ENCODE peak calls at places on chromosomes 2 and 18, in eight cellular contexts. L is ovary, Z is adrenal gland, J is K562, U is HCT116, H is A549, D is transverse colon, C is upper lobe of left lung. T is an unnamed sample.

GRCh38 chr18:995641-996040 is 91.0 kb downstream of the ADCYAP1 start:
- DNase-seq in L (no peak), Z (no peak), J (no peak), U (no peak), H (no peak), D (no peak), C (no peak), T (peak)

GRCh38 chr2:230939691-230940475 is 14.8 kb upstream of the GPR55 start:
- DNase-seq in L (no peak), Z (no peak), J (no peak), U (no peak), H (no peak), D (no peak), C (no peak), T (no peak)

GRCh38 chr2:28250006-28250405 is 142.7 kb upstream of the FOSL2 start:
- DNase-seq in L (no peak), Z (no peak), J (no peak), U (peak), H (peak), D (no peak), C (no peak), T (peak)

GRCh38 chr2:172285010-172285621 is 142.3 kb upstream of the ITGA6 start:
- DNase-seq in L (no peak), Z (no peak), J (no peak), U (no peak), H (no peak), D (no peak), C (no peak), T (peak)

GRCh38 chr2:217625475-217626245 is 377.1 kb downstream of the TNS1 start:
- DNase-seq in L (no peak), Z (no peak), J (no peak), U (no peak), H (no peak), D (no peak), C (no peak), T (no peak)

GRCh38 chr2:240920783-240921231 is 14.7 kb downstream of the CROCC2 start:
- DNase-seq in L (peak), Z (peak), J (no peak), U (no peak), H (no peak), D (peak), C (peak), T (no peak)

GRCh38 chr2:216683846-216684245 is 11.5 kb downstream of the IGFBP5 start:
- DNase-seq in L (peak), Z (no peak), J (no peak), U (no peak), H (no peak), D (peak), C (no peak), T (no peak)

GRCh38 chr2:68336192-68336591 is 16.4 kb upstream of the CNRIP1 start:
- DNase-seq in L (no peak), Z (no peak), J (no peak), U (peak), H (no peak), D (no peak), C (no peak), T (no peak)

GRCh38 chr2:58700621-58701020 is 459.5 kb upstream of the FANCL start:
- DNase-seq in L (no peak), Z (no peak), J (no peak), U (no peak), H (no peak), D (no peak), C (no peak), T (no peak)

GRCh38 chr2:117814417-117815264 is at the start of gene DDX18:
- DNase-seq in L (peak), Z (peak), J (peak), U (peak), H (peak), D (peak), C (peak), T (peak)
- TF ChIP-seq POLR2A in L (peak), Z (peak), J (peak), U (peak), H (peak), D (peak), C (peak), T (peak)

DNA sequence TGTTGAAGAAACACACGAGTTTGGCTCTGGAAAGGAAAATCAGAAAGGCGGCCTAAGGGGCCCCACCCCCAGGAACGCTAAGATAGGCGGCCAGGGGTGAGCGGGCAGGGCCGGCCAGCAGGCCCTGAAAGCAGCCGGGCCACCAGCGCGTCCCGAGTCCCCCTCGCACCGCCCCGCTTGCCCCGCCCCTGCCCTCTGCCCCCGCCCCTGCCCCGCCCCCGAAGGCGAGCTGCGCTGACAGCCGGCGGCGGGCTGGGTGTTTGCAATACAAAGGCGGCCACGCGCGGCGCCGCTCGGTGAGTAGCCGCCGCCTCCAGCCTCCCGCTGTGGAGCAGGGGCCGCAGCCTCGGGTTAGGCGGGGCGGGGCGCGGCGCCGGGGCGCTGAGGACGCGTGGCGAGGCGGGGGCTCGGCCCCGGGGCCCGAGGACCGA is at the start of gene LPIN1:
- DNase-seq in L (peak), Z (peak), J (peak), U (peak), H (peak), D (peak), C (peak), T (peak)
- TF ChIP-seq POLR2A in L (peak), Z (peak), J (no peak), U (no peak), H (peak), D (peak), C (peak), T (peak)

GRCh38 chr18:12376718-12377555 is at the start of gene AFG3L2:
- DNase-seq in L (peak), Z (peak), J (peak), U (peak), H (peak), D (peak), C (peak), T (peak)
- TF ChIP-seq POLR2A in L (peak), Z (peak), J (peak), U (peak), H (peak), D (peak), C (peak), T (peak)

GRCh38 chr18:35331367-35332087 is 12.7 kb downstream of the ZNF24 start:
- DNase-seq in L (no peak), Z (no peak), J (no peak), U (no peak), H (no peak), D (no peak), C (no peak), T (no peak)

GRCh38 chr18:35334821-35335220 is 9.4 kb downstream of the ZNF24 start:
- DNase-seq in L (no peak), Z (no peak), J (no peak), U (no peak), H (no peak), D (no peak), C (no peak), T (no peak)

GRCh38 chr18:35337256-35337655 is 7.0 kb downstream of the ZNF24 start:
- DNase-seq in L (no peak), Z (no peak), J (no peak), U (no peak), H (no peak), D (no peak), C (no peak), T (no peak)

GRCh38 chr18:35335861-35336260 is 8.4 kb downstream of the ZNF24 start:
- DNase-seq in L (no peak), Z (no peak), J (no peak), U (no peak), H (no peak), D (no peak), C (no peak), T (no peak)

DNA sequence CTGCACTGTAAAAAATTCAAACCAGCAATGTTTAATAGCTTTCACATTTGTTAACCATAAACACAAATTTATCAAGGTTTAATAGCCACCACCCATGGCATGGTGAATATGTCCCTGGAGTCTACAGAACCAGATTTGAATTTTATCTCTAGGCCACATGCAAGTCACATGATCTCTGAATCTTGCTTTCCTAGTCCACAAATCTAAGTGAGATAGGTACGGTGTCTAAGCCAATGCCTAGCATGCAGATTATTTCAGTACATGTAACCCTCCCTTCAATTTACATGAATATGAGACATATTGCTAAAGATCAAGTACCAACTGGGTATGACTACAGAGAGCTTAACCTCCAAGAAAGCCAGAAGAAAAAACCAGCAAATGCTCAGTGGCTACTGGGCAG is 10.0 kb downstream of the ZNF24 start:
- DNase-seq in L (no peak), Z (no peak), J (no peak), U (no peak), H (no peak), D (no peak), C (no peak), T (no peak)
- TF ChIP-seq POLR2A in L (no peak), Z (no peak), J (no peak), U (no peak), H (no peak), D (no peak), C (no peak), T (no peak)

DNA sequence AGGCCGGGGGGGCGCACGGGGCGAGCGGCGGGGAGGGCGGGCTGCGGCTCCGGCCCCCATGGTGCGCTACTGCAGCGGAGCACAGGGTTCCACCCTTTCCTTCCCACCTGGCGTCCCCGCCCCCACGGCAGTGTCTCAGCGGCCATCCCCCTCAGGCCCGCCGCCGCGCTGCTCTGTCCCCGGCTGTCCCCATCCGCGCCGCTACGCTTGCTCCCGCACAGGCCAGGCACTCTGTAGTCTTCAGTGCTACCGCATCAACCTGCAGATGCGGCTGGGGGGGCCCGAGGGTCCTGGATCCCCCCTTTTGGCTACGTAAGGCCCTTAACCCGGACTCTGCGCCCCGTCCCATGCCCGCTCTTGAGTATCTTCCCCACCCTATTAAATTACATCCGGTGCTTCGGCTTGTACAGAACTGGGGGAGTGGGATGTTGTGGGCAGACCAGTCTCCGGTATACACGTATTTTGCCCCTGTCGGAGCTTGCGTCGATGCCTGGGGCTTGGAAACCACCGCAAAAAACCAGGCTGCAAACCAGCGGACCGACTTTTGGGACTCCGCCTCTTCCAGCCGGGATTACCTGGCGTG is 598 bp upstream of the WBP1 start:
- DNase-seq in L (peak), Z (peak), J (no peak), U (no peak), H (peak), D (peak), C (peak), T (no peak)
- TF ChIP-seq POLR2A in L (peak), Z (peak), J (no peak), U (peak), H (peak), D (peak), C (peak), T (peak)

GRCh38 chr2:116537811-116538210 is 1276.7 kb upstream of the DDX18 start:
- DNase-seq in L (no peak), Z (no peak), J (no peak), U (no peak), H (no peak), D (no peak), C (no peak), T (no peak)
- TF ChIP-seq POLR2A in L (no peak), Z (no peak), J (no peak), U (no peak), H (no peak), D (no peak), C (no peak), T (no peak)

GRCh38 chr2:69625078-69625788 is 18.3 kb downstream of the AAK1 start:
- DNase-seq in L (no peak), Z (no peak), J (peak), U (no peak), H (no peak), D (no peak), C (no peak), T (no peak)
- TF ChIP-seq POLR2A in L (no peak), Z (no peak), J (no peak), U (no peak), H (no peak), D (no peak), C (no peak), T (no peak)